ENCODE peak calls at places on chromosomes 11 and 22, in eight cellular contexts. Q, I, H, G, X, P, U and D are unnamed samples.

GRCh38 chr11:96293583-96293982 is 49.4 kb downstream of the MAML2 start:
- DNase-seq in H (peak), P (no peak), I (no peak), Q (no peak), G (no peak), U (no peak), X (no peak), D (no peak)

GRCh38 chr11:6747097-6747662 is 24.6 kb downstream of the OR2AG2 start:
- DNase-seq in I (no peak), G (no peak), P (no peak), X (no peak), H (no peak), U (no peak), Q (no peak), D (no peak)

GRCh38 chr11:77644887-77645286 is 7.3 kb upstream of the CLNS1A start:
- DNase-seq in U (no peak), Q (no peak), H (no peak), P (no peak), X (no peak), G (no peak), I (no peak), D (no peak)

GRCh38 chr11:47858169-47858543 is 10.0 kb upstream of the NUP160 start:
- DNase-seq in H (peak), U (peak), Q (peak), X (no peak), G (no peak), I (no peak), P (no peak), D (no peak)

GRCh38 chr11:124643605-124644425 is 21.2 kb downstream of the TBRG1 start:
- DNase-seq in Q (no peak), U (no peak), G (no peak), H (peak), X (no peak), P (no peak), I (no peak), D (no peak)

GRCh38 chr11:77054018-77054417 is 12.8 kb upstream of the CAPN5 start:
- DNase-seq in G (no peak), H (no peak), I (no peak), X (no peak), U (no peak), Q (no peak), P (no peak), D (no peak)

GRCh38 chr22:50189849-50190181 is 4.1 kb downstream of the TRABD start:
- DNase-seq in X (no peak), P (no peak), Q (no peak), G (no peak), U (no peak), I (no peak), H (no peak), D (no peak)

GRCh38 chr11:80441821-80442220 is 1001.0 kb upstream of the TENM4 start:
- DNase-seq in X (no peak), I (no peak), G (no peak), U (peak), Q (no peak), P (no peak), H (peak), D (no peak)

GRCh38 chr11:28049338-28050216 is 58.4 kb downstream of the KIF18A start:
- DNase-seq in G (no peak), P (no peak), H (peak), I (no peak), X (no peak), U (peak), Q (no peak), D (no peak)

GRCh38 chr11:107676341-107676740 is 35.5 kb downstream of the SLN start:
- DNase-seq in P (no peak), G (no peak), X (no peak), I (no peak), Q (no peak), U (no peak), H (no peak), D (no peak)

GRCh38 chr22:30827646-30828045 is 133.0 kb downstream of the OSBP2 start:
- DNase-seq in P (no peak), H (no peak), I (no peak), X (no peak), G (no peak), Q (no peak), U (no peak), D (no peak)

GRCh38 chr11:36425593-36426206 is 84.4 kb downstream of the TRAF6 start:
- DNase-seq in I (no peak), G (no peak), U (no peak), H (no peak), P (no peak), X (no peak), Q (no peak), D (no peak)

GRCh38 chr11:133982901-133983300 is 26.1 kb upstream of the IGSF9B start:
- DNase-seq in P (no peak), I (no peak), G (no peak), H (no peak), X (no peak), U (no peak), Q (no peak), D (no peak)

GRCh38 chr11:128627666-128628342 is 40.4 kb upstream of the ETS1 start:
- DNase-seq in I (no peak), U (no peak), G (peak), H (no peak), X (no peak), P (no peak), Q (no peak), D (no peak)

GRCh38 chr11:11036185-11037161 is 178.6 kb upstream of the ZBED5 start:
- DNase-seq in H (peak), P (no peak), I (no peak), G (no peak), Q (peak), X (no peak), U (peak), D (peak)

GRCh38 chr22:27761652-27762051 is 39.9 kb downstream of the MN1 start:
- DNase-seq in Q (no peak), X (no peak), P (peak), H (no peak), U (no peak), G (no peak), I (no peak), D (no peak)

GRCh38 chr22:49531533-49531895 is 296.2 kb downstream of the BRD1 start:
- DNase-seq in H (no peak), X (no peak), U (no peak), Q (no peak), I (no peak), G (no peak), P (peak), D (no peak)

GRCh38 chr11:59206635-59207034 is 6.1 kb downstream of the MPEG1 start:
- DNase-seq in G (no peak), H (peak), P (no peak), X (no peak), Q (peak), U (no peak), I (no peak), D (peak)

GRCh38 chr22:17726561-17727243 is 47.6 kb downstream of the BID start:
- DNase-seq in P (no peak), U (no peak), I (no peak), G (no peak), Q (no peak), X (no peak), H (no peak), D (no peak)

GRCh38 chr22:27206001-27206746 is 548.8 kb downstream of the MIAT start:
- DNase-seq in Q (no peak), X (no peak), P (no peak), H (peak), U (no peak), I (no peak), G (no peak), D (no peak)

GRCh38 chr22:48702573-48703264 is 1125.0 kb downstream of the BRD1 start:
- DNase-seq in X (no peak), G (no peak), Q (no peak), H (peak), P (peak), I (no peak), U (no peak), D (no peak)

GRCh38 chr11:13054278-13054677 is 45.2 kb downstream of the RASSF10 start:
- DNase-seq in I (no peak), G (no peak), H (no peak), U (no peak), X (no peak), P (no peak), Q (no peak), D (no peak)

GRCh38 chr11:76773921-76774361 is 9.2 kb upstream of the TSKU start:
- DNase-seq in U (peak), X (no peak), G (no peak), Q (peak), H (no peak), I (peak), P (no peak), D (no peak)

GRCh38 chr11:107493117-107493516 is 35.5 kb upstream of the CWF19L2 start:
- DNase-seq in G (no peak), Q (no peak), X (no peak), P (no peak), H (peak), U (peak), I (no peak), D (no peak)

GRCh38 chr11:114082415-114082748 is 22.9 kb downstream of the ZBTB16 start:
- DNase-seq in X (no peak), I (no peak), H (peak), Q (no peak), U (no peak), G (no peak), P (no peak), D (no peak)

GRCh38 chr11:2885676-2886081 is at the start of gene CDKN1C:
- DNase-seq in G (peak), P (peak), I (peak), Q (peak), X (peak), U (peak), H (peak), D (no peak)